ENCODE peak calls at places on chromosome 18, in six cellular contexts. M is H4; B is activated CD8-positive, alpha-beta memory T cell treated with anti-CD3 and anti-CD28 coated beads, Interleukin-2, amount 50 U/mL, for 48 hours; Q is SHP77; U is Kasumi-1; C is sigmoid colon. A is an unnamed sample.

GRCh38 chr18:26453370-26454030 is 94.9 kb downstream of the KCTD1 start:
- DNase-seq in U (no peak), B (no peak), Q (no peak), M (no peak), C (no peak), A (no peak)

GRCh38 chr18:477565-477964 is 22.9 kb downstream of the COLEC12 start:
- DNase-seq in Q (no peak), U (no peak), C (no peak), B (no peak), M (no peak), A (no peak)

GRCh38 chr18:41881285-41881684 is 73.7 kb upstream of the PIK3C3 start:
- DNase-seq in U (no peak), Q (no peak), C (no peak), B (no peak), M (no peak), A (no peak)

GRCh38 chr18:63515279-63515678 is 26.9 kb upstream of the SERPINB12 start:
- DNase-seq in Q (no peak), C (no peak), U (no peak), B (no peak), M (no peak), A (no peak)

GRCh38 chr18:4351005-4351404 is 104.1 kb downstream of the DLGAP1 start:
- DNase-seq in M (no peak), C (no peak), B (no peak), Q (no peak), U (no peak), A (no peak)

GRCh38 chr18:76398899-76399612 is 96.0 kb downstream of the ZNF516 start:
- DNase-seq in Q (peak; percentile 65), U (peak; percentile 81), M (peak; percentile 73), C (peak; percentile 94), B (peak; percentile 89), A (peak; percentile 93)

GRCh38 chr18:68181956-68182355 is 533.0 kb downstream of the TMX3 start:
- DNase-seq in B (no peak), U (no peak), M (no peak), Q (no peak), C (no peak), A (no peak)

GRCh38 chr18:67845035-67845434 is 328.5 kb upstream of the DSEL start:
- DNase-seq in Q (no peak), C (no peak), B (no peak), M (peak; percentile 29), U (no peak), A (peak; percentile 6)

GRCh38 chr18:45626330-45627203 is 11.3 kb downstream of the SLC14A2 start:
- DNase-seq in U (no peak), Q (no peak), M (no peak), B (no peak), C (no peak), A (no peak)

GRCh38 chr18:35950628-35950982 is 21.9 kb upstream of the RMP24 start:
- DNase-seq in B (no peak), M (no peak), U (no peak), Q (no peak), C (no peak), A (no peak)

GRCh38 chr18:80179857-80180558 is 67.3 kb downstream of the PARD6G start:
- DNase-seq in B (no peak), C (no peak), M (no peak), Q (no peak), U (no peak), A (peak; percentile 27)

GRCh38 chr18:49585781-49586663 is 24.2 kb downstream of the LIPG start:
- DNase-seq in C (no peak), Q (no peak), M (no peak), B (no peak), U (no peak), A (no peak)

GRCh38 chr18:76519156-76519549 is 24.1 kb upstream of the ZNF516 start:
- DNase-seq in M (no peak), U (no peak), Q (no peak), B (no peak), C (no peak), A (no peak)

GRCh38 chr18:10841203-10841602 is 308.2 kb downstream of the PIEZO2 start:
- DNase-seq in Q (no peak), U (no peak), C (no peak), M (no peak), B (no peak), A (no peak)